ENCODE peak calls at places on chromosome 10, in nine cellular contexts. V is mucosa of descending colon; Q is thyroid gland; W is WERI-Rb-1; H is Peyer's patch; S is upper lobe of right lung; L is CD8-positive, alpha-beta T cell; X is AG04450; F is uterus. R is an unnamed sample.

GRCh38 chr10:43407148-43407575 is 1.8 kb downstream of the HNRNPF start:
- DNase-seq in V (peak), Q (peak), W (peak), H (peak), S (peak), L (peak), X (no peak), F (no peak), R (peak)

GRCh38 chr10:4684434-4684833 is 141.6 kb upstream of the AKR1E2 start:
- DNase-seq in V (no peak), Q (no peak), W (no peak), H (no peak), S (no peak), L (no peak), X (no peak), F (no peak), R (no peak)

GRCh38 chr10:73802276-73802991 is 9.0 kb downstream of the NDST2 start:
- DNase-seq in V (no peak), Q (no peak), W (no peak), H (no peak), S (no peak), L (no peak), X (no peak), F (no peak), R (no peak)

GRCh38 chr10:129648866-129649265 is 181.8 kb downstream of the MGMT start:
- DNase-seq in V (no peak), Q (no peak), W (no peak), H (no peak), S (no peak), L (no peak), X (no peak), F (no peak), R (no peak)

GRCh38 chr10:128843972-128844371 is 623.1 kb upstream of the MGMT start:
- DNase-seq in V (no peak), Q (no peak), W (no peak), H (no peak), S (no peak), L (no peak), X (no peak), F (no peak), R (no peak)

GRCh38 chr10:77393821-77394501 is 243.6 kb downstream of the KCNMA1 start:
- DNase-seq in V (no peak), Q (no peak), W (no peak), H (no peak), S (no peak), L (no peak), X (no peak), F (peak), R (no peak)

GRCh38 chr10:74051729-74052342 is 53.9 kb downstream of the VCL start:
- DNase-seq in V (no peak), Q (no peak), W (no peak), H (no peak), S (no peak), L (no peak), X (no peak), F (no peak), R (no peak)

GRCh38 chr10:113753020-113753692 is 1.7 kb downstream of the PLEKHS1 start:
- DNase-seq in V (peak), Q (peak), W (no peak), H (peak), S (no peak), L (no peak), X (peak), F (no peak), R (no peak)

GRCh38 chr10:120221873-120222485 is 235.0 kb upstream of the PLPP4 start:
- DNase-seq in V (peak), Q (no peak), W (peak), H (no peak), S (no peak), L (no peak), X (no peak), F (no peak), R (no peak)

GRCh38 chr10:86942441-86943315 is 14.7 kb downstream of the MMRN2 start:
- DNase-seq in V (no peak), Q (no peak), W (no peak), H (no peak), S (no peak), L (peak), X (no peak), F (no peak), R (peak)

GRCh38 chr10:62159357-62159756 is 109.3 kb downstream of the RTKN2 start:
- DNase-seq in V (no peak), Q (no peak), W (no peak), H (no peak), S (no peak), L (no peak), X (no peak), F (no peak), R (no peak)

GRCh38 chr10:86862373-86862772 is 95.0 kb downstream of the MMRN2 start:
- DNase-seq in V (no peak), Q (no peak), W (no peak), H (no peak), S (no peak), L (no peak), X (no peak), F (no peak), R (no peak)

GRCh38 chr10:8052344-8052969 is 2.0 kb upstream of the GATA3 start:
- DNase-seq in V (no peak), Q (no peak), W (no peak), H (no peak), S (no peak), L (no peak), X (no peak), F (no peak), R (peak)

GRCh38 chr10:23512355-23513058 is 73.6 kb downstream of the OTUD1 start:
- DNase-seq in V (no peak), Q (no peak), W (no peak), H (no peak), S (no peak), L (no peak), X (no peak), F (no peak), R (no peak)

GRCh38 chr10:21399392-21400015 is 126.0 kb downstream of the SKIDA1 start:
- DNase-seq in V (no peak), Q (no peak), W (no peak), H (no peak), S (no peak), L (no peak), X (peak), F (peak), R (no peak)

GRCh38 chr10:126129026-126129425 is 232.7 kb downstream of the FANK1 start:
- DNase-seq in V (no peak), Q (no peak), W (no peak), H (no peak), S (no peak), L (no peak), X (no peak), F (no peak), R (no peak)

GRCh38 chr10:126459878-126460481 is 71.7 kb upstream of the ADAM12 start:
- DNase-seq in V (no peak), Q (no peak), W (no peak), H (no peak), S (no peak), L (no peak), X (peak), F (no peak), R (no peak)

GRCh38 chr10:75407296-75407715 is 5.7 kb upstream of the ZNF503 start:
- DNase-seq in V (no peak), Q (no peak), W (no peak), H (no peak), S (peak), L (no peak), X (no peak), F (no peak), R (no peak)

GRCh38 chr10:35794703-35795102 is 152.6 kb upstream of the FZD8 start:
- DNase-seq in V (no peak), Q (no peak), W (no peak), H (no peak), S (no peak), L (no peak), X (no peak), F (no peak), R (no peak)

GRCh38 chr10:85601526-85601925 is 765.1 kb downstream of the GRID1 start:
- DNase-seq in V (no peak), Q (no peak), W (no peak), H (no peak), S (no peak), L (peak), X (no peak), F (no peak), R (no peak)

GRCh38 chr10:131751827-131752775 is 148.7 kb upstream of the PPP2R2D start:
- DNase-seq in V (no peak), Q (no peak), W (no peak), H (peak), S (no peak), L (no peak), X (no peak), F (no peak), R (no peak)

GRCh38 chr10:74194999-74195398 is 44.0 kb downstream of the ADK start:
- DNase-seq in V (no peak), Q (no peak), W (no peak), H (no peak), S (no peak), L (no peak), X (no peak), F (no peak), R (no peak)

GRCh38 chr10:110750931-110751330 is 106.8 kb downstream of the RBM20 start:
- DNase-seq in V (no peak), Q (no peak), W (no peak), H (no peak), S (no peak), L (no peak), X (no peak), F (no peak), R (no peak)

GRCh38 chr10:14545827-14546226 is 215.1 kb upstream of the FRMD4A start:
- DNase-seq in V (no peak), Q (no peak), W (no peak), H (no peak), S (no peak), L (no peak), X (peak), F (no peak), R (no peak)

GRCh38 chr10:14543904-14544210 is 213.1 kb upstream of the FRMD4A start:
- DNase-seq in V (no peak), Q (no peak), W (no peak), H (no peak), S (no peak), L (peak), X (no peak), F (no peak), R (no peak)

GRCh38 chr10:14541379-14541778 is 210.7 kb upstream of the FRMD4A start:
- DNase-seq in V (no peak), Q (no peak), W (no peak), H (no peak), S (no peak), L (no peak), X (no peak), F (no peak), R (no peak)

GRCh38 chr10:14540611-14541010 is 209.9 kb upstream of the FRMD4A start:
- DNase-seq in V (no peak), Q (no peak), W (no peak), H (no peak), S (no peak), L (no peak), X (no peak), F (no peak), R (no peak)

DNA sequence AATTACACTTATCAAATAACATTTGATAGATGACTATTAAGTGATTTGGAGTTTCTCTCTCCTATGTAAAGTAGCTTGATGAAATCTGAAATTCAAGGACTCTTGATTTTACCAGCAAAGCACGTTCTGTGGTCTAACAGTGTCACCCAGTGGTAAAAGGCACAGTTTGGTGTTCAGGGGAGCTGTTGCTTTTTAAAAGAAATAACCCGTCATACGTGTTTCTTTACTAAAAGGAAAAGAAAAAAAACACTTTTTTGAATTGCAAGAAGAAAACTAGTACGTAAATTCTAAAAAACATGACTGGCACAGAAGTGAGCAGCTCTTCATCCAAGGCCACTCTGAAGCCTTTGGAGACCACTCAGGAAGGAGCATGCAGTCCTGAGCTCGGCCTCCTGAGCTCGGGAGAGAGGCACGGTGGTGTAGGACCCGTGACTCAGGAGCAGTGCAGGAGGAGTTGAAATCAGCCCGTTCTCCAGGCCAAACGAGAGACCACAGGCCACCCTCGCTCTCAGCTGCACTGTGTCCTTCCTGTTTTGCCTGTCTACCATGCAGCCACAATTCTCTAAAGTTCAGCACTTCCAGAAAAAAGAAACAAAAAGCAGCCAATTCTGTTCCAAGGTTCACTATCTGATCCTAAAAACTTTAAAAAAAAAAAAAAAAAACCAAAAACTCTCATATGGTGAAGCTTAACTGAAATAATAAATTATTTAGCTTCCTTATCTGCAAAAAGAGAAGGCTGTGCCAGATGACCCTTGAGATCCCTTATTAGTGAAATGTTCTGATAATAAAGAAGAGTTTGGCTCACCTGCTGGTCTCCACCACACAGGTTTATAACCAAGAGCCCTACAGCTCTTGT is 212.6 kb upstream of the FRMD4A start:
- DNase-seq in V (no peak), Q (peak), W (no peak), H (no peak), S (peak), L (peak), X (no peak), F (no peak), R (no peak)
- TF ChIP-seq CTCF in V (no peak), Q (peak), W (no peak), H (peak), S (peak), L (peak), X (peak), F (peak), R (no peak)

DNA sequence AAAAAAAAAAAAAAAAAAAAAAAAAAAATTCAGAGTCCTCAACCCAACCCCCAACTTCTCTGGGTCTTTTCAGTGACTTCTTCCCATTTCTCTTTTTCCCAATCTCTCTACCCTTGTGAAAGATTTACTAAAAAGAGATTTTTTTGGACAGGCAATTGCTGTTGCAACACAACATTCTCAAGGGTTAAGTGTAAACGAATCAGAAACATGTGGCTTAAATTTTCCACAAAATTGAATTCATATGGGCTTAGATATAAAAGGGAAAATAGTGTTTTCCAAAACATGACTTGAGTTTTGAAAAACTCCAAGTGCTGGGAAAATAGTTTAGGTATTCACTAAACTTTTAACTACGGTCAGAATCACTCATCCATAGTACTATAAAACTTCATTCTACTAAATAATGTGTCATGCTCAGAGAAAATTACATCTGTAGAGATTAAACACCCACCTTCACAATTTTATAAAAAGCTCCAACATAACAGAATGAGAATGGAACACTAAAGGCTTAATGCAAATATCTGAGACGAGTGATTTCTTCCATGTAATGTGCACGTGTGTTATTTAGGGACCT is 643.1 kb downstream of the PARD3 start:
- DNase-seq in V (no peak), Q (no peak), W (no peak), H (no peak), S (no peak), L (no peak), X (peak), F (no peak), R (no peak)
- H3K4me3 ChIP-seq in V (no peak), Q (no peak), W (no peak), H (no peak), S (no peak), L (no peak), X (no peak), F (no peak), R (no peak)

GRCh38 chr10:93454146-93454545 is 28.0 kb downstream of the MYOF start:
- DNase-seq in V (no peak), Q (no peak), W (no peak), H (no peak), S (no peak), L (no peak), X (no peak), F (no peak), R (no peak)

GRCh38 chr10:93451244-93451947 is 30.7 kb downstream of the MYOF start:
- DNase-seq in V (no peak), Q (no peak), W (no peak), H (no peak), S (no peak), L (no peak), X (no peak), F (no peak), R (no peak)

GRCh38 chr10:93456480-93456879 is 25.7 kb downstream of the MYOF start:
- DNase-seq in V (no peak), Q (no peak), W (no peak), H (no peak), S (no peak), L (no peak), X (no peak), F (no peak), R (no peak)

GRCh38 chr10:93447970-93448369 is 34.2 kb downstream of the MYOF start:
- DNase-seq in V (no peak), Q (no peak), W (no peak), H (no peak), S (no peak), L (no peak), X (no peak), F (no peak), R (no peak)

DNA sequence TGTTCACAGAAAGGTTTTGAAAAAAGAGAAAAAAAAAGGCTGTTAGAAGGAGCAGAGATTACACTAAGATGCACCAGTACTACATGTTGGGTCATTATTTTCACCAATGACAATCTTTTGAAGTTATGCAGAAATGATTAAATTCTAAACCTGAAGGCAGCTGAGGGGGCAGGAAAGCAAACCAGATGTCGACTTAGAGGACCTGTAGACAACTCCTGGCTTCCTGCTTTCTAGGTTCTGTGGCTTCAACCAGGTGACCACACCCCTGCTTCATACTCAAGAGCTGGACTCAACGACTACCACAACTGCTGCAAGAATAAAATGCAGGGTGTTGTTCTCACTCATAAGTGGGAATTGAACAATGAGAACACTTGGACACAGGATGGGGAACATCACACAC is 30.0 kb downstream of the MYOF start:
- DNase-seq in V (no peak), Q (no peak), W (no peak), H (no peak), S (no peak), L (no peak), X (no peak), F (no peak), R (no peak)
- TF ChIP-seq CTCF in V (no peak), Q (no peak), W (no peak), H (no peak), S (no peak), L (no peak), X (no peak), F (no peak), R (no peak)

GRCh38 chr10:79246209-79246581 is 101.1 kb upstream of the PPIF start:
- DNase-seq in V (no peak), Q (peak), W (no peak), H (no peak), S (no peak), L (no peak), X (no peak), F (peak), R (peak)
- H3K4me3 ChIP-seq in V (no peak), Q (no peak), W (no peak), H (peak), S (no peak), L (no peak), X (no peak), F (no peak), R (no peak)

GRCh38 chr10:49109669-49110335 is 5.5 kb downstream of the VSTM4 start:
- DNase-seq in V (peak), Q (peak), W (no peak), H (no peak), S (no peak), L (no peak), X (peak), F (peak), R (peak)
- TF ChIP-seq CTCF in V (no peak), Q (no peak), W (no peak), H (no peak), S (no peak), L (no peak), X (no peak), F (no peak), R (no peak)

DNA sequence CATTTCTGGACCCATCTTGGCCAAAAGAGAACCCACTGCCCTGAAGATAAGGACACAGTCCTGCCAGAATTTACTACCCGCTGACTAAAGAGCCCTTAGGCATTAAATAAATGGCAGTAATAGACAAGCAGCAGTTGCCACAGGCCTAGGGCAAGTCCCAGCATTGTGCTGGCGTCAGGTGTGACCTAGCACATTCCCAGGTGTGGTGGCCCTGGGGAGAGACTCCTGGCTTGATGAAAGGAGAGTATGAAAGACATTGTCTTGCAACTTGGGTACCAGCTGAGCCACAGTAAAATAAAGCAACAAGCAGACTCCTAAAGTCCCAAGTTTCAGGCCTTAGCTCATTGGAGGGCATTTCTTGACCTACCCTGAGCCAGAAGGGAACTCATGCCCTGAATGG is 715.7 kb upstream of the SORCS1 start:
- DNase-seq in V (no peak), Q (no peak), W (no peak), H (no peak), S (no peak), L (no peak), X (no peak), F (no peak), R (no peak)
- H3K4me3 ChIP-seq in V (no peak), Q (no peak), W (no peak), H (no peak), S (no peak), L (no peak), X (no peak), F (no peak), R (no peak)

GRCh38 chr10:101238732-101239105 is 9.5 kb upstream of the LBX1 start:
- DNase-seq in V (no peak), Q (no peak), W (no peak), H (no peak), S (peak), L (no peak), X (no peak), F (no peak), R (no peak)
- TF ChIP-seq CTCF in V (peak), Q (no peak), W (no peak), H (peak), S (peak), L (peak), X (peak), F (no peak), R (no peak)

GRCh38 chr10:79260803-79261740 is 86.2 kb upstream of the PPIF start:
- DNase-seq in V (no peak), Q (no peak), W (peak), H (no peak), S (no peak), L (no peak), X (peak), F (peak), R (no peak)
- H3K4me3 ChIP-seq in V (no peak), Q (no peak), W (peak), H (no peak), S (no peak), L (no peak), X (no peak), F (no peak), R (no peak)

R was measured in lower leg skin.